ENCODE peak calls at places on chromosomes 7 and 10, in nine cellular contexts. L is psoas muscle, F is MCF 10A, M is heart right ventricle, D is BJ, I is cardiac muscle cell, V is Calu3, J is mesothelial cell of epicardium, K is GM06990. A is an unnamed sample.

GRCh38 chr7:16740996-16741395 is 12.6 kb upstream of the TSPAN13 start:
- DNase-seq in L (no peak), F (no peak), M (no peak), D (no peak), I (no peak), V (no peak), J (no peak), K (no peak), A (no peak)

GRCh38 chr10:43691503-43691902 is 42.8 kb upstream of the ZNF32 start:
- DNase-seq in L (no peak), F (peak), M (no peak), D (no peak), I (no peak), V (no peak), J (no peak), K (no peak), A (no peak)

GRCh38 chr10:7515549-7515948 is 104.7 kb upstream of the SFMBT2 start:
- DNase-seq in L (no peak), F (no peak), M (no peak), D (no peak), I (no peak), V (no peak), J (no peak), K (no peak), A (no peak)

GRCh38 chr10:5977471-5978370 is at the start of gene IL15RA:
- DNase-seq in L (peak), F (peak), M (peak), D (no peak), I (peak), V (peak), J (no peak), K (peak), A (peak)

GRCh38 chr10:15043674-15044073 is at the start of gene OLAH:
- DNase-seq in L (no peak), F (peak), M (no peak), D (no peak), I (no peak), V (no peak), J (no peak), K (no peak), A (peak)

GRCh38 chr7:142420554-142421362 is 162.9 kb upstream of the PRSS58 start:
- DNase-seq in L (no peak), F (peak), M (no peak), D (no peak), I (peak), V (peak), J (no peak), K (no peak), A (peak)

GRCh38 chr10:122163182-122164027 is 107.7 kb upstream of the BTBD16 start:
- DNase-seq in L (no peak), F (no peak), M (peak), D (no peak), I (peak), V (no peak), J (peak), K (no peak), A (peak)

GRCh38 chr10:96618648-96619047 is 31.8 kb upstream of the TM9SF3 start:
- DNase-seq in L (peak), F (peak), M (peak), D (no peak), I (peak), V (no peak), J (no peak), K (no peak), A (no peak)

GRCh38 chr10:58662314-58662713 is 149.6 kb downstream of the BICC1 start:
- DNase-seq in L (no peak), F (peak), M (no peak), D (no peak), I (no peak), V (peak), J (no peak), K (no peak), A (no peak)

GRCh38 chr10:64159910-64160872 is 639.0 kb downstream of the REEP3 start:
- DNase-seq in L (no peak), F (no peak), M (no peak), D (no peak), I (no peak), V (no peak), J (no peak), K (no peak), A (no peak)

GRCh38 chr7:88218836-88219605 is 817 bp downstream of the SRI start:
- DNase-seq in L (peak), F (peak), M (peak), D (no peak), I (peak), V (peak), J (no peak), K (peak), A (peak)

GRCh38 chr7:21844742-21845141 is 101.0 kb downstream of the CDCA7L start:
- DNase-seq in L (no peak), F (peak), M (no peak), D (no peak), I (no peak), V (no peak), J (no peak), K (no peak), A (no peak)

GRCh38 chr10:62059424-62059913 is 158.0 kb downstream of the ARID5B start:
- DNase-seq in L (no peak), F (no peak), M (no peak), D (peak), I (no peak), V (no peak), J (no peak), K (no peak), A (no peak)

GRCh38 chr7:122552769-122553168 is 146.1 kb downstream of the RNF133 start:
- DNase-seq in L (no peak), F (no peak), M (no peak), D (no peak), I (no peak), V (no peak), J (no peak), K (no peak), A (no peak)

GRCh38 chr7:122546496-122546895 is 152.4 kb downstream of the RNF133 start:
- DNase-seq in L (peak), F (peak), M (no peak), D (no peak), I (no peak), V (no peak), J (no peak), K (no peak), A (no peak)

GRCh38 chr7:122553761-122554160 is 145.2 kb downstream of the RNF133 start:
- DNase-seq in L (no peak), F (no peak), M (no peak), D (no peak), I (no peak), V (no peak), J (no peak), K (no peak), A (no peak)

GRCh38 chr7:122549578-122549977 is 149.3 kb downstream of the RNF133 start:
- DNase-seq in L (no peak), F (no peak), M (no peak), D (no peak), I (no peak), V (no peak), J (no peak), K (no peak), A (no peak)

DNA sequence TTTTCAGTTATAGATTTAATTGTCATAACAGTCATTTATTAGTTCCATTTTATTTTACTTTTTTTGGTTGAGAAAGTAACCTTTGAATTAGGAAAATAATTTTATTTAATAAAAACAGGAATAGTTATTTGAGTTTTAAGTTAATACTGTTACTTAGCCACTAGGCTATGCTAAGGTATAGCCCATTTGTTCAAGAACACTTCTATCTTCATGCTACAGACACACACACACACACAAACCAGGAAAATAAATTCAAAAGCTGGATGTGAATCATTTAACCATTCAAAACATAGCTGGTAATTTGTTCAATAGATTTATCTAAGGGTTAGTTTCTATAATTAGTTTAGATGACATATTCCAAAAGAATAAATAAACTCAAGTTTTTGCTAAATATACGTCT is 148.4 kb downstream of the RNF133 start:
- DNase-seq in L (no peak), F (no peak), M (no peak), D (no peak), I (no peak), V (no peak), J (no peak), K (no peak), A (no peak)
- TF ChIP-seq CTCF in L (no peak), F (no peak), M (no peak), D (no peak), I (no peak), V (no peak), J (no peak), K (peak), A (no peak)

GRCh38 chr7:4714767-4715384 is 32.8 kb downstream of the FOXK1 start:
- DNase-seq in L (peak), F (no peak), M (no peak), D (no peak), I (no peak), V (no peak), J (no peak), K (no peak), A (no peak)

GRCh38 chr7:4716946-4717694 is 35.0 kb downstream of the FOXK1 start:
- DNase-seq in L (no peak), F (no peak), M (no peak), D (no peak), I (no peak), V (no peak), J (no peak), K (no peak), A (no peak)

GRCh38 chr7:4715385-4715770 is 33.3 kb downstream of the FOXK1 start:
- DNase-seq in L (peak), F (peak), M (peak), D (no peak), I (peak), V (no peak), J (no peak), K (no peak), A (no peak)

GRCh38 chr7:4720225-4720624 is 38.1 kb downstream of the FOXK1 start:
- DNase-seq in L (no peak), F (no peak), M (no peak), D (no peak), I (no peak), V (no peak), J (no peak), K (no peak), A (no peak)

GRCh38 chr7:4718071-4718470 is 36.0 kb downstream of the FOXK1 start:
- DNase-seq in L (no peak), F (no peak), M (no peak), D (no peak), I (no peak), V (no peak), J (no peak), K (no peak), A (no peak)
- TF ChIP-seq CTCF in L (no peak), F (no peak), M (no peak), D (no peak), I (no peak), V (no peak), J (no peak), K (no peak), A (no peak)

GRCh38 chr7:120550494-120551048 is 277.6 kb downstream of the KCND2 start:
- DNase-seq in L (no peak), F (no peak), M (no peak), D (no peak), I (no peak), V (no peak), J (no peak), K (no peak), A (no peak)

GRCh38 chr7:120553497-120553896 is 280.5 kb downstream of the KCND2 start:
- DNase-seq in L (no peak), F (no peak), M (no peak), D (no peak), I (no peak), V (no peak), J (no peak), K (peak), A (no peak)

GRCh38 chr7:120554960-120555571 is 282.1 kb downstream of the KCND2 start:
- DNase-seq in L (no peak), F (peak), M (no peak), D (no peak), I (peak), V (peak), J (peak), K (no peak), A (peak)
- TF ChIP-seq CTCF in L (peak), F (peak), M (peak), D (peak), I (peak), V (no peak), J (peak), K (peak), A (no peak)

DNA sequence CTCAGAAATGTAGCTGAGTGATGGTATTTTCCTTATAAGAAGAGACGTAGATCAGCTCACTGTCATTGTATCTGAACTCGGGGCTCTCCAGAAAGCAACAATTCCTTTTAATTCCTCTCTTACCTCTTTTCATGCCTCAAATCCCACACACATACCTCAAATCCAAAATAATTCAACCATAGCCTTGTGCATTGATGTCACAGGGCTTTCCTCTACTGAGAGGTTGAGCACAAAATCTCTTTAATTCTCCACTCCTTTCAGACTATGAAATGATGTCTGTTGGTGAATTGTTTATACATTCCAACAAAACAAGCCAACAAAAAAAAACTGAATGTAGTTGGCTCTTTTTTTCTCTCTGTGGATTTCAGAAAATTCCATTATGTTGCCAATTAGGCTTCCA is 53.2 kb downstream of the BPGM start:
- DNase-seq in L (no peak), F (no peak), M (no peak), D (no peak), I (no peak), V (no peak), J (no peak), K (no peak), A (no peak)
- TF ChIP-seq CTCF in L (no peak), F (no peak), M (no peak), D (no peak), I (no peak), V (no peak), J (no peak), K (no peak), A (no peak)

GRCh38 chr7:35967366-35968139 is 166.7 kb downstream of the SEPTIN7 start:
- DNase-seq in L (no peak), F (no peak), M (no peak), D (no peak), I (no peak), V (no peak), J (no peak), K (no peak), A (no peak)

GRCh38 chr7:35970458-35970857 is 169.6 kb downstream of the SEPTIN7 start:
- DNase-seq in L (no peak), F (no peak), M (no peak), D (no peak), I (no peak), V (no peak), J (no peak), K (no peak), A (no peak)

GRCh38 chr7:35968140-35968940 is 167.5 kb downstream of the SEPTIN7 start:
- DNase-seq in L (no peak), F (no peak), M (no peak), D (no peak), I (no peak), V (no peak), J (no peak), K (no peak), A (no peak)

GRCh38 chr7:35969055-35969454 is 168.2 kb downstream of the SEPTIN7 start:
- DNase-seq in L (no peak), F (no peak), M (no peak), D (no peak), I (no peak), V (no peak), J (no peak), K (no peak), A (no peak)

DNA sequence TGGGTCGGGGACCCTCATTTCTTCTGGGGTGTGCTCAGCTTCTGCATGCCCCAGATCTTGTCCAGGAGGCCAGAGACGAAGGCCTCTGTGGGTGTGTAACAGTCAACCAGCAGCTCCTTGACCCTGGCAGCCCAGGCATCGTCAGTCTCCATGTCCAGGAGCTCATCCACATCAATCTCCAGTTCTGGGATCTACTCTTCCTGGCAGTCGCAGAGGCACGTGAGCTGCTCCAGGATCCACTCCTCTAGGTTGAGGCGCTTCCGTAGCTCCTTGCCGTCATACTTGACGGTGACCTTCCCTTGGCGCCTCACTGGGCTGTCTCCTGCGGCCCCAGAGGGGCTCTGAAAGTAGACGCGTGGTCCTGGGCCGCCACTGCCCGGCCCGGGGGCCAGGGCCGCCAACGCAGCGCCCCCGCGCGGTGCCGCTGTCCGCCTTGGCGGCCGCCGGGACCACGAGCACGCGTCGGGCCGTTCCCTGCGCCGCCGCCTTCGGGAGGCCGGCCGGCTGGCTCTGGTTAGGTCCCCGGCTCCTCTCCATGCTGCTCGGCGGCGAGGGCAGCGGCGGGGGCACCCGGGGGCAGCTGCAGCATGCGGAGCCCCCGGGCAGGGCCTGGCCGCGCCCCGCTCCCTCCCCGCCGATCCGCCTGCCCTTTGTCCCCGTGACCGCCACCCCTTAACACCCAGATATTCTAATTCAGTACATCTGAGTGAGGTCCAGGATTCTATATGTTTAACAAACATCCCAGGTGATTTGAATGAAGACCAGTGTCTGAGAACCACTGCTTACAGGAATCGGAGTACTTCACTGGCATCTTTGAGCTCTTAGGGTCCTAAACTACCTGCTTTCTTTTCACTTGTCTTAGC is 170.5 kb downstream of the SEPTIN7 start:
- DNase-seq in L (no peak), F (no peak), M (no peak), D (no peak), I (no peak), V (peak), J (no peak), K (no peak), A (no peak)
- TF ChIP-seq CTCF in L (peak), F (no peak), M (peak), D (no peak), I (peak), V (peak), J (no peak), K (no peak), A (no peak)

DNA sequence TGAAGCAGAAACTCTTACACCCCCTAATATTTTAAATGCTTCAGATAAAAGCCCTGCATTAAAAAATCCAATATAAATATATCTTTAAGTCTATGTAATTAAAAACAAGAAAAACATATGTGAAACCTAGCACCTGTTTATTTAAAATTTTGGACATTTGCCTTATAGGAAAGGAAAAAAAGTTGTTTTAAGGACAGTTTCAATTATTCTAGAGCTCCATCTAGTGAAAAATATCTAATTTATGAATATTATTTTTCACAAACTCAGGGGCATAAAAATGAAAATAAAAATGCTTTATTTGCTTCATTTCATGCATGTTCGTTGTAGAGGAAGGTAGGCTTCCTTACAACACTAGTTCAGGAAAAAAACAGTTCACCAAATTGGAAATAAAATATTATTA is 26.1 kb downstream of the ENKUR start:
- DNase-seq in L (no peak), F (peak), M (no peak), D (no peak), I (no peak), V (no peak), J (no peak), K (no peak), A (no peak)
- TF ChIP-seq CTCF in L (peak), F (peak), M (no peak), D (peak), I (peak), V (no peak), J (no peak), K (no peak), A (peak)

DNA sequence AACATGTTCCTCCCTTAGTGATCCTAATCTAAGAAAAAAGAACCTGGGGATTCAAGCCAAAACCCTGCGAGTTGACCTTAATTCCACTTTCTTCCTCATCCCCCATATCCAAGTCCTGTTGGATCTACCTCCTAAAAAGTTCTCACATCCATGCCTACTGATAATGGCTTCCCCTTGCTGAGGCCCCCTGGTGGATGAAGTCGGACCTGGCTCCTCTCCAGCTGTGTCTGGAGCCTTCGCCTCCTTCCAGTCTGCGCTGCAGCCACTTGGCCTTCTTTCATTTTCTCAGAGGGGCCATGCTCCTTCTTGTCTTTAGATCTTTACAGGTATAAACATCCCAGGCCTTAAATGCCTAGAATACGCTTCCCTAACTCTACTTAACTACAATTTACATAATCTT is 8.1 kb downstream of the PDE1C start:
- DNase-seq in L (peak), F (peak), M (peak), D (no peak), I (peak), V (peak), J (no peak), K (no peak), A (peak)
- TF ChIP-seq CTCF in L (peak), F (peak), M (no peak), D (peak), I (peak), V (peak), J (peak), K (peak), A (peak)

DNA sequence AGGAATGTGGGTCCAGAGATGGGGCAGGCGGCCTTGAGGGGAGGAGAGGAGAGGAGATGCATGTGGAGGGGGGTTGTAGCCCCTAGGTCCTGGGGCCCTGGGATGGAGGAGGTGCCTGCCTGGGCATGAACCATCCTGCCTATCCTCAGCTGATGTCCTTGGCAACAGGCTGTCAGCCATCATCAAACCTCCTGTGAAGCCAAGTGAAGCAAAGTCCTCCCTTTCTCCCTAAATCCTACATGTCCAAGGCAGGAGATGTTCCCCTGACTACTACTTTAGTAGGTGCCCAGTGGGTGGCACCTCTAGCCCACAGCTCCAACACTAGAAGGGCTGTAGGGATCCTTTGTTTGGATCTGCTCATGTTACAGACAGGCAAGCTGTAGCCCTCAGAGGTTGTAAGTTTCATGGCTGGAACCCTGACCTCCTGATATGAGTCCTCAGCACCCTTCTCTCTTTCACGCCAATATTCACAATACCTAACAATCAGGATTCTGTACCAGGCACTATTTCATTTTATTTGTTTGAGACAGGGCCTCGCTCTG is 66.6 kb upstream of the SYPL1 start:
- DNase-seq in L (no peak), F (peak), M (peak), D (no peak), I (no peak), V (peak), J (no peak), K (no peak), A (peak)
- TF ChIP-seq CTCF in L (peak), F (peak), M (no peak), D (peak), I (peak), V (no peak), J (no peak), K (peak), A (no peak)